ENCODE peak calls at places on chromosomes 13 and 19, in five cellular contexts. C, V, I, S and Y are unnamed samples.

GRCh38 chr13:62837895-62838294 is 1422.2 kb upstream of the PCDH20 start:
- DNase-seq in C (peak; percentile 3), S (no peak), I (no peak), V (no peak), Y (no peak)

GRCh38 chr13:40145139-40145538 is 489.7 kb downstream of the COG6 start:
- DNase-seq in S (no peak), C (no peak), I (no peak), V (no peak), Y (no peak)

GRCh38 chr19:45440873-45441654 is 17.3 kb upstream of the ERCC1 start:
- DNase-seq in C (peak; percentile 50), S (no peak), I (no peak), V (peak; percentile 49), Y (no peak)

GRCh38 chr13:102710261-102710679 is 15.4 kb upstream of the METTL21C start:
- DNase-seq in I (no peak), C (peak; percentile 51), S (no peak), V (no peak), Y (no peak)

GRCh38 chr13:113852536-113853517 is 11.0 kb downstream of the GAS6 start:
- DNase-seq in V (no peak), S (no peak), C (no peak), I (peak; percentile 28), Y (no peak)

GRCh38 chr13:95188128-95188527 is 113.1 kb downstream of the ABCC4 start:
- DNase-seq in C (no peak), V (no peak), S (no peak), I (no peak), Y (no peak)

GRCh38 chr13:41488124-41488523 is 30.8 kb downstream of the RGCC start:
- DNase-seq in V (no peak), I (no peak), C (no peak), S (no peak), Y (no peak)

GRCh38 chr19:36986601-36987000 is 70.5 kb downstream of the ZNF568 start:
- DNase-seq in V (no peak), C (no peak), S (no peak), I (no peak), Y (no peak)

GRCh38 chr13:112850273-112850672 is 118.7 kb upstream of the MCF2L start:
- DNase-seq in V (no peak), S (no peak), C (peak; percentile 38), I (peak; percentile 5), Y (no peak)

GRCh38 chr13:23500858-23501257 is 67.4 kb upstream of the SACS start:
- DNase-seq in I (no peak), V (no peak), S (no peak), C (peak; percentile 96), Y (no peak)

GRCh38 chr13:27665761-27666160 is 44.1 kb downstream of the POLR1D start:
- DNase-seq in V (no peak), S (no peak), C (no peak), I (no peak), Y (no peak)

GRCh38 chr19:53957448-53958167 is 5.1 kb upstream of the CACNG8 start:
- DNase-seq in S (no peak), C (no peak), V (no peak), I (no peak), Y (peak; percentile 9)

GRCh38 chr13:113813749-113814434 is 50.0 kb downstream of the GAS6 start:
- DNase-seq in V (no peak), C (peak; percentile 34), I (peak; percentile 65), S (no peak), Y (no peak)

GRCh38 chr13:47678201-47678963 is 322.7 kb downstream of the SUCLA2 start:
- DNase-seq in V (peak; percentile 80), C (peak; percentile 63), I (no peak), S (no peak), Y (no peak)

GRCh38 chr13:23851106-23851505 is 38.1 kb downstream of the MIPEP start:
- DNase-seq in I (no peak), S (no peak), V (no peak), C (peak; percentile 42), Y (no peak)

GRCh38 chr13:106274551-106275208 is 260.8 kb downstream of the EFNB2 start:
- DNase-seq in C (peak; percentile 58), I (no peak), S (no peak), V (no peak), Y (no peak)

GRCh38 chr13:21556051-21556450 is 47.9 kb downstream of the MICU2 start:
- DNase-seq in V (no peak), I (no peak), C (no peak), S (no peak), Y (no peak)

GRCh38 chr19:3125900-3126524 is 9.8 kb upstream of the GNA15 start:
- DNase-seq in C (peak; percentile 16), I (peak; percentile 74), V (peak; percentile 67), S (peak; percentile 48), Y (peak; percentile 79)

GRCh38 chr13:99320693-99321481 is 13.7 kb upstream of the GPR183 start:
- DNase-seq in V (no peak), S (no peak), C (peak; percentile 84), I (no peak), Y (no peak)

GRCh38 chr19:30444253-30444671 is 72.1 kb downstream of the ZNF536 start:
- DNase-seq in V (no peak), I (no peak), S (no peak), C (no peak), Y (no peak)

GRCh38 chr19:3224346-3225325 is at the start of gene CELF5:
- DNase-seq in I (no peak), C (no peak), V (peak; percentile 91), S (peak; percentile 38), Y (peak; percentile 73)

GRCh38 chr13:25253702-25254101 is 33.6 kb downstream of the MTMR6 start:
- DNase-seq in C (peak; percentile 32), V (no peak), S (no peak), I (no peak), Y (no peak)

GRCh38 chr19:16361254-16361653 is 36.6 kb downstream of the KLF2 start:
- DNase-seq in V (no peak), I (no peak), S (no peak), C (no peak), Y (no peak)

GRCh38 chr19:16894080-16894479 is 5.3 kb downstream of the F2RL3 start:
- DNase-seq in V (no peak), C (no peak), I (no peak), S (no peak), Y (no peak)

GRCh38 chr13:96650301-96650886 is 343.9 kb downstream of the OXGR1 start:
- DNase-seq in S (no peak), V (no peak), I (no peak), C (peak; percentile 88), Y (no peak)

GRCh38 chr19:4474504-4475136 is 2.5 kb downstream of the HDGFL2 start:
- DNase-seq in C (peak; percentile 72), I (no peak), S (no peak), V (peak; percentile 93), Y (no peak)

GRCh38 chr19:18053571-18054219 is 33.0 kb downstream of the IL12RB1 start:
- DNase-seq in S (no peak), V (no peak), C (peak; percentile 53), I (no peak), Y (no peak)

GRCh38 chr13:96963786-96964475 is 30.3 kb downstream of the OXGR1 start:
- DNase-seq in C (no peak), V (no peak), S (no peak), I (no peak), Y (no peak)

GRCh38 chr13:98890186-98890585 is 87.7 kb downstream of the DOCK9 start:
- DNase-seq in I (no peak), S (no peak), V (no peak), C (peak; percentile 96), Y (no peak)

GRCh38 chr19:4152241-4152998 is 1.0 kb upstream of the CREB3L3 start:
- DNase-seq in V (no peak), S (no peak), I (no peak), C (no peak), Y (no peak)

GRCh38 chr19:41161903-41162302 is 31.1 kb upstream of the CYP2S1 start:
- DNase-seq in C (no peak), V (no peak), I (no peak), S (no peak), Y (no peak)

GRCh38 chr19:41159861-41160260 is 33.2 kb upstream of the CYP2S1 start:
- DNase-seq in V (no peak), S (no peak), I (no peak), C (no peak), Y (no peak)

GRCh38 chr19:41154060-41154459 is 39.0 kb upstream of the CYP2S1 start:
- DNase-seq in S (no peak), V (no peak), C (no peak), I (no peak), Y (no peak)

GRCh38 chr19:41156207-41156606 is 36.8 kb upstream of the CYP2S1 start:
- DNase-seq in I (no peak), C (no peak), S (no peak), V (no peak), Y (no peak)
- TF ChIP-seq CTCF in I (no peak), C (no peak), S (no peak), V (no peak), Y (peak; percentile 10)

DNA sequence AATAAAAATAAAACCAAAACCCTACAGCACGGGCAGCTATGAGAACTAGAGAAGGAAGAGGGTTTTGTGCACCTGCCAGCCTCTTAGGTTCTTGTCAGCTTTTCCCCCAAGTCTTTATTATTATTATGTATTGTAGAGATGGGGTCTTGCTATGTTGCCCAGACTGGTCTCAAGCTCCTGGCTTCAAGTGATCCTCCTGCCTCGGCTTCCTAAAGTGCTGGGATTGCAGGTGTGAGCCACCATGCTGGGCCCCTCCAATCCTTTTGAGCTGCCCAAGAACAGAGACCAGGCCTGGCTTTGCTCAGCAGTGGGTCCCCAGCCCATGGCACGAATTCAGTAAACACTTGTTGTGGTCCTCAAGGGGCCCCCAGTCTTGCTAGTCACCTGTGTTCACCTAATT is 1.5 kb upstream of the NDUFS7 start:
- DNase-seq in V (no peak), C (no peak), S (no peak), I (no peak), Y (no peak)
- H3K27ac ChIP-seq in V (no peak overlapping the region), C (no peak overlapping the region), S (peak overlapping the region; percentile 60), I (no peak overlapping the region), Y (no peak overlapping the region)

GRCh38 chr19:962683-963385 is 21.3 kb upstream of the WDR18 start:
- DNase-seq in I (no peak), S (no peak), C (no peak), V (no peak), Y (no peak)
- H3K4me3 ChIP-seq in I (no peak overlapping the region), S (no peak overlapping the region), C (no peak overlapping the region), V (no peak overlapping the region), Y (no peak overlapping the region)

GRCh38 chr13:75366380-75367280 is 115.3 kb downstream of the TBC1D4 start:
- DNase-seq in S (no peak), C (no peak), I (no peak), V (no peak), Y (no peak)

GRCh38 chr13:75363371-75363770 is 118.6 kb downstream of the TBC1D4 start:
- DNase-seq in S (no peak), I (no peak), V (no peak), C (no peak), Y (no peak)

GRCh38 chr13:75368167-75368566 is 113.8 kb downstream of the TBC1D4 start:
- DNase-seq in V (no peak), I (no peak), S (no peak), C (peak; percentile 96), Y (no peak)

GRCh38 chr13:75364131-75364713 is 117.7 kb downstream of the TBC1D4 start:
- DNase-seq in V (no peak), I (no peak), S (no peak), C (no peak), Y (no peak)

GRCh38 chr13:75365724-75366173 is 116.2 kb downstream of the TBC1D4 start:
- DNase-seq in I (no peak), C (peak; percentile 96), V (no peak), S (no peak), Y (no peak)
- TF ChIP-seq CTCF in I (no peak), C (peak; percentile 18), V (no peak), S (peak; percentile 14), Y (no peak)